ENCODE peak calls at places on chromosomes 3 and 15, in five cellular contexts. V is colonic mucosa, O is lower leg skin, U is NCI-H2029, G is AML-193. M is an unnamed sample.
A peak's percentile ranks its signal among the peaks of the same experiment; 100 is the strongest.

GRCh38 chr3:9316881-9317341 is 45.9 kb upstream of the THUMPD3 start:
- DNase-seq in V (peak; percentile 24), O (no peak), U (no peak), G (no peak), M (peak; percentile 35)

GRCh38 chr15:68667800-68668625 is 89.2 kb downstream of the CORO2B start:
- DNase-seq in V (no peak), O (no peak), U (no peak), G (no peak), M (no peak)

GRCh38 chr15:51647128-51647562 is 24.6 kb upstream of the DMXL2 start:
- DNase-seq in V (peak; percentile 75), O (peak; percentile 24), U (peak; percentile 10), G (peak; percentile 87), M (peak; percentile 69)

GRCh38 chr3:157119369-157119951 is 40.5 kb downstream of the CCNL1 start:
- DNase-seq in V (peak; percentile 79), O (no peak), U (peak; percentile 68), G (no peak), M (no peak)

GRCh38 chr3:123072564-123072963 is 5.7 kb downstream of the PDIA5 start:
- DNase-seq in V (no peak), O (no peak), U (no peak), G (no peak), M (no peak)

GRCh38 chr15:78034495-78035191 is 42.9 kb downstream of the TBC1D2B start:
- DNase-seq in V (no peak), O (no peak), U (no peak), G (peak; percentile 72), M (peak; percentile 27)

GRCh38 chr3:42120866-42121265 is 29.7 kb downstream of the TRAK1 start:
- DNase-seq in V (no peak), O (no peak), U (peak; percentile 12), G (no peak), M (no peak)

GRCh38 chr3:65210026-65210814 is 522.4 kb upstream of the ADAMTS9 start:
- DNase-seq in V (no peak), O (no peak), U (no peak), G (no peak), M (peak; percentile 4)

GRCh38 chr15:69881310-69881660 is 216.4 kb downstream of the TLE3 start:
- DNase-seq in V (no peak), O (no peak), U (no peak), G (no peak), M (no peak)

GRCh38 chr3:81581966-81582599 is 179.4 kb downstream of the GBE1 start:
- DNase-seq in V (peak; percentile 31), O (no peak), U (no peak), G (peak; percentile 63), M (peak; percentile 59)

GRCh38 chr3:33144433-33144832 is 30.6 kb downstream of the CRTAP start:
- DNase-seq in V (no peak), O (no peak), U (no peak), G (no peak), M (no peak)

GRCh38 chr3:13716540-13717221 is 163.2 kb downstream of the WNT7A start:
- DNase-seq in V (no peak), O (no peak), U (no peak), G (no peak), M (no peak)

GRCh38 chr15:87155771-87156170 is 1076.1 kb downstream of the AGBL1 start:
- DNase-seq in V (no peak), O (no peak), U (no peak), G (no peak), M (no peak)

GRCh38 chr15:99421172-99421656 is 144.6 kb upstream of the MEF2A start:
- DNase-seq in V (peak; percentile 58), O (no peak), U (no peak), G (no peak), M (no peak)

GRCh38 chr3:160401301-160402095 is 2.0 kb downstream of the SMC4 start:
- DNase-seq in V (peak; percentile 37), O (no peak), U (peak; percentile 10), G (no peak), M (peak; percentile 71)

GRCh38 chr3:50275996-50276761 is 2.7 kb upstream of the LSMEM2 start:
- DNase-seq in V (no peak), O (no peak), U (no peak), G (no peak), M (no peak)

GRCh38 chr3:76470285-76470684 is 569.6 kb upstream of the ROBO2 start:
- DNase-seq in V (no peak), O (no peak), U (no peak), G (no peak), M (peak; percentile 20)

GRCh38 chr3:123159926-123160635 is 41.7 kb upstream of the SEC22A start:
- DNase-seq in V (no peak), O (no peak), U (no peak), G (no peak), M (peak; percentile 80)

GRCh38 chr3:45499529-45499928 is 95.0 kb upstream of the LIMD1 start:
- DNase-seq in V (no peak), O (no peak), U (peak; percentile 45), G (peak; percentile 77), M (peak; percentile 71)

GRCh38 chr15:60933914-60934885 is 294.9 kb downstream of the RORA start:
- DNase-seq in V (no peak), O (no peak), U (no peak), G (no peak), M (no peak)

GRCh38 chr3:38459499-38460048 is 5.9 kb downstream of the ACVR2B start:
- DNase-seq in V (peak; percentile 32), O (no peak), U (no peak), G (no peak), M (no peak)

GRCh38 chr3:25884981-25885380 is 95.1 kb downstream of the OXSM start:
- DNase-seq in V (no peak), O (no peak), U (no peak), G (no peak), M (no peak)

GRCh38 chr3:58491506-58492384 is at the start of gene KCTD6:
- DNase-seq in V (peak; percentile 94), O (peak; percentile 85), U (peak; percentile 64), G (peak; percentile 93), M (peak; percentile 90)